ENCODE peak calls at places on chromosomes 5 and 9, in eight cellular contexts. J is tibial artery; H is activated T-helper 1 cell treated with anti-CD3 and anti-CD28 coated beads, Interleukin-2, amount 50 U/mL, for 16 hours; K is stimulated activated effector memory CD8-positive, alpha-beta T cell treated with anti-CD3 and anti-CD28 coated beads, Interleukin-12 subunit alpha, Interleukin-12 subunit beta, amount 100 ng/mL, for 72 hours; Y is left cardiac atrium; I is NCI-H69; Z is DMS153; E is cardiac muscle cell. G is an unnamed sample.

GRCh38 chr9:137255448-137256114 is 454 bp downstream of the NELFB start:
- DNase-seq in J (no peak), I (peak), Y (no peak), Z (no peak), K (no peak), E (peak), H (no peak), G (no peak)

GRCh38 chr9:104872959-104873850 is 54.8 kb downstream of the ABCA1 start:
- DNase-seq in J (peak), Y (no peak), K (no peak), I (no peak), E (peak), Z (no peak), H (no peak), G (peak)

GRCh38 chr9:128626181-128626580 is 30.5 kb downstream of the DYNC2I2 start:
- DNase-seq in E (no peak), H (no peak), J (no peak), Y (peak), I (no peak), Z (no peak), K (no peak), G (no peak)

GRCh38 chr9:101201626-101202025 is 173.1 kb downstream of the PLPPR1 start:
- DNase-seq in I (peak), Z (no peak), H (no peak), E (no peak), Y (no peak), J (no peak), K (no peak), G (no peak)

GRCh38 chr5:130237721-130238120 is 333.5 kb downstream of the CHSY3 start:
- DNase-seq in Y (no peak), E (no peak), H (no peak), J (no peak), Z (no peak), K (no peak), I (no peak), G (no peak)

GRCh38 chr9:136107155-136107952 is 11.3 kb downstream of the TMEM250 start:
- DNase-seq in E (no peak), Z (peak), K (peak), H (no peak), Y (no peak), J (no peak), I (peak), G (no peak)

GRCh38 chr9:73118898-73119554 is 32.6 kb upstream of the ANXA1 start:
- DNase-seq in I (no peak), J (no peak), K (no peak), Y (no peak), Z (no peak), E (no peak), H (no peak), G (no peak)

GRCh38 chr9:72857632-72858011 is 95.2 kb downstream of the ALDH1A1 start:
- DNase-seq in J (no peak), Z (no peak), E (no peak), I (peak), H (no peak), K (no peak), Y (no peak), G (no peak)

GRCh38 chr5:131749138-131749537 is 47.7 kb downstream of the FNIP1 start:
- DNase-seq in E (no peak), J (no peak), Y (no peak), I (no peak), K (no peak), H (no peak), Z (no peak), G (no peak)

GRCh38 chr5:101717729-101718128 is 578.4 kb downstream of the SLCO4C1 start:
- DNase-seq in Y (no peak), K (no peak), I (no peak), E (no peak), Z (no peak), J (no peak), H (no peak), G (no peak)

GRCh38 chr5:149730620-149731331 is 666 bp downstream of the PPARGC1B start:
- DNase-seq in I (peak), K (peak), Y (peak), E (peak), H (peak), J (peak), Z (no peak), G (no peak)

GRCh38 chr9:94149696-94150095 is 65.4 kb downstream of the PTPDC1 start:
- DNase-seq in K (no peak), H (no peak), I (no peak), Y (no peak), E (no peak), Z (no peak), J (no peak), G (no peak)

GRCh38 chr5:107155667-107156066 is 515.1 kb downstream of the EFNA5 start:
- DNase-seq in H (no peak), Z (no peak), K (no peak), E (peak), J (no peak), Y (peak), I (peak), G (no peak)

GRCh38 chr9:124708070-124708469 is 63.0 kb downstream of the NR6A1 start:
- DNase-seq in K (no peak), I (no peak), E (no peak), J (no peak), Z (no peak), Y (no peak), H (no peak), G (no peak)

GRCh38 chr9:109477269-109478203 is 20.6 kb downstream of the PTPN3 start:
- DNase-seq in Z (peak), K (no peak), E (peak), Y (no peak), H (no peak), J (no peak), I (peak), G (no peak)

GRCh38 chr9:121192518-121192917 is 9.2 kb downstream of the RAB14 start:
- DNase-seq in E (no peak), K (no peak), I (no peak), H (no peak), J (no peak), Z (no peak), Y (no peak), G (no peak)

GRCh38 chr9:95507456-95508241 is 9.1 kb downstream of the PTCH1 start:
- DNase-seq in I (peak), K (peak), H (peak), J (peak), E (peak), Z (no peak), Y (peak), G (no peak)

GRCh38 chr5:170741801-170742200 is 41.7 kb upstream of the GABRP start:
- DNase-seq in Y (no peak), E (no peak), J (no peak), Z (no peak), K (no peak), I (no peak), H (no peak), G (no peak)

GRCh38 chr9:1732670-1733069 is 282.5 kb upstream of the SMARCA2 start:
- DNase-seq in Y (no peak), K (no peak), E (no peak), H (no peak), I (no peak), J (no peak), Z (no peak), G (no peak)

GRCh38 chr5:125134216-125135081 is 388.0 kb upstream of the ZNF608 start:
- DNase-seq in E (no peak), K (no peak), J (no peak), Z (no peak), Y (no peak), H (no peak), I (peak), G (peak)

GRCh38 chr9:113463418-113464285 is at the start of gene RGS3:
- DNase-seq in Z (peak), H (no peak), I (peak), J (peak), E (peak), Y (peak), K (no peak), G (no peak)